ENCODE peak calls at places on chromosome 20, in eight cellular contexts. One of them, this sample, is unnamed.

GRCh38 chr20:642398-643174 is 10.4 kb downstream of the SRXN1 start:
- DNase-seq in HepG2: peak; percentile 69
- DNase-seq in tibial nerve: no peak
- DNase-seq in suprapubic skin: no peak
- DNase-seq in ovary: peak; percentile 46
- DNase-seq in stomach: no peak
- DNase-seq in sigmoid colon: no peak
- DNase-seq in A549: no peak
- DNase-seq in this sample: no peak

GRCh38 chr20:6140947-6141346 is 18.1 kb upstream of the FERMT1 start:
- DNase-seq in HepG2: peak; percentile 28
- DNase-seq in tibial nerve: no peak
- DNase-seq in suprapubic skin: no peak
- DNase-seq in ovary: no peak
- DNase-seq in stomach: no peak
- DNase-seq in sigmoid colon: no peak
- DNase-seq in A549: no peak
- DNase-seq in this sample: no peak

GRCh38 chr20:58293453-58293852 is 16.1 kb upstream of the RAB22A start:
- DNase-seq in HepG2: peak; percentile 28
- DNase-seq in tibial nerve: no peak
- DNase-seq in suprapubic skin: no peak
- DNase-seq in ovary: no peak
- DNase-seq in stomach: no peak
- DNase-seq in sigmoid colon: no peak
- DNase-seq in A549: no peak
- DNase-seq in this sample: no peak

GRCh38 chr20:10919549-10920140 is 245.8 kb upstream of the JAG1 start:
- DNase-seq in HepG2: no peak
- DNase-seq in tibial nerve: no peak
- DNase-seq in suprapubic skin: no peak
- DNase-seq in ovary: peak; percentile 33
- DNase-seq in stomach: no peak
- DNase-seq in sigmoid colon: peak; percentile 64
- DNase-seq in A549: no peak
- DNase-seq in this sample: no peak

GRCh38 chr20:44938637-44939036 is 21.6 kb downstream of the TOMM34 start:
- DNase-seq in HepG2: no peak
- DNase-seq in tibial nerve: no peak
- DNase-seq in suprapubic skin: no peak
- DNase-seq in ovary: no peak
- DNase-seq in stomach: no peak
- DNase-seq in sigmoid colon: no peak
- DNase-seq in A549: no peak
- DNase-seq in this sample: no peak

GRCh38 chr20:19211661-19212523 is 550 bp upstream of the SLC24A3 start:
- DNase-seq in HepG2: no peak
- DNase-seq in tibial nerve: no peak
- DNase-seq in suprapubic skin: no peak
- DNase-seq in ovary: peak; percentile 75
- DNase-seq in stomach: peak; percentile 39
- DNase-seq in sigmoid colon: peak; percentile 78
- DNase-seq in A549: no peak
- DNase-seq in this sample: peak; percentile 19

GRCh38 chr20:6630494-6630893 is 137.0 kb upstream of the BMP2 start:
- DNase-seq in HepG2: no peak
- DNase-seq in tibial nerve: no peak
- DNase-seq in suprapubic skin: no peak
- DNase-seq in ovary: no peak
- DNase-seq in stomach: no peak
- DNase-seq in sigmoid colon: no peak
- DNase-seq in A549: no peak
- DNase-seq in this sample: no peak

GRCh38 chr20:8933391-8933807 is 135.5 kb upstream of the PLCB4 start:
- DNase-seq in HepG2: no peak
- DNase-seq in tibial nerve: no peak
- DNase-seq in suprapubic skin: peak; percentile 67
- DNase-seq in ovary: no peak
- DNase-seq in stomach: no peak
- DNase-seq in sigmoid colon: peak; percentile 76
- DNase-seq in A549: no peak
- DNase-seq in this sample: no peak

GRCh38 chr20:18496042-18496441 is 983 bp downstream of the RBBP9 start:
- DNase-seq in HepG2: no peak
- DNase-seq in tibial nerve: no peak
- DNase-seq in suprapubic skin: no peak
- DNase-seq in ovary: no peak
- DNase-seq in stomach: no peak
- DNase-seq in sigmoid colon: no peak
- DNase-seq in A549: no peak
- DNase-seq in this sample: no peak

GRCh38 chr20:45323731-45324130 is 15.6 kb upstream of the MATN4 start:
- DNase-seq in HepG2: no peak
- DNase-seq in tibial nerve: no peak
- DNase-seq in suprapubic skin: no peak
- DNase-seq in ovary: no peak
- DNase-seq in stomach: no peak
- DNase-seq in sigmoid colon: no peak
- DNase-seq in A549: no peak
- DNase-seq in this sample: no peak

GRCh38 chr20:4721719-4722118 is at the start of gene PRND:
- DNase-seq in HepG2: no peak
- DNase-seq in tibial nerve: no peak
- DNase-seq in suprapubic skin: no peak
- DNase-seq in ovary: no peak
- DNase-seq in stomach: no peak
- DNase-seq in sigmoid colon: no peak
- DNase-seq in A549: no peak
- DNase-seq in this sample: no peak

GRCh38 chr20:59781236-59781635 is 152.2 kb downstream of the SYCP2 start:
- DNase-seq in HepG2: no peak
- DNase-seq in tibial nerve: no peak
- DNase-seq in suprapubic skin: peak; percentile 43
- DNase-seq in ovary: no peak
- DNase-seq in stomach: no peak
- DNase-seq in sigmoid colon: peak; percentile 60
- DNase-seq in A549: no peak
- DNase-seq in this sample: no peak

GRCh38 chr20:35561268-35561667 is 19.4 kb downstream of the ERGIC3 start:
- DNase-seq in HepG2: peak; percentile 50
- DNase-seq in tibial nerve: no peak
- DNase-seq in suprapubic skin: no peak
- DNase-seq in ovary: no peak
- DNase-seq in stomach: no peak
- DNase-seq in sigmoid colon: no peak
- DNase-seq in A549: peak; percentile 27
- DNase-seq in this sample: peak; percentile 39

GRCh38 chr20:58718121-58718563 is 25.5 kb downstream of the NPEPL1 start:
- DNase-seq in HepG2: no peak
- DNase-seq in tibial nerve: no peak
- DNase-seq in suprapubic skin: peak; percentile 50
- DNase-seq in ovary: no peak
- DNase-seq in stomach: no peak
- DNase-seq in sigmoid colon: peak; percentile 27
- DNase-seq in A549: no peak
- DNase-seq in this sample: peak; percentile 4

GRCh38 chr20:49697071-49697470 is 16.6 kb downstream of the B4GALT5 start:
- DNase-seq in HepG2: no peak
- DNase-seq in tibial nerve: no peak
- DNase-seq in suprapubic skin: no peak
- DNase-seq in ovary: no peak
- DNase-seq in stomach: peak; percentile 72
- DNase-seq in sigmoid colon: no peak
- DNase-seq in A549: no peak
- DNase-seq in this sample: peak; percentile 70

GRCh38 chr20:16459019-16459700 is 114.1 kb downstream of the KIF16B start:
- DNase-seq in HepG2: no peak
- DNase-seq in tibial nerve: no peak
- DNase-seq in suprapubic skin: no peak
- DNase-seq in ovary: peak; percentile 45
- DNase-seq in stomach: no peak
- DNase-seq in sigmoid colon: peak; percentile 66
- DNase-seq in A549: peak; percentile 10
- DNase-seq in this sample: no peak

DNA sequence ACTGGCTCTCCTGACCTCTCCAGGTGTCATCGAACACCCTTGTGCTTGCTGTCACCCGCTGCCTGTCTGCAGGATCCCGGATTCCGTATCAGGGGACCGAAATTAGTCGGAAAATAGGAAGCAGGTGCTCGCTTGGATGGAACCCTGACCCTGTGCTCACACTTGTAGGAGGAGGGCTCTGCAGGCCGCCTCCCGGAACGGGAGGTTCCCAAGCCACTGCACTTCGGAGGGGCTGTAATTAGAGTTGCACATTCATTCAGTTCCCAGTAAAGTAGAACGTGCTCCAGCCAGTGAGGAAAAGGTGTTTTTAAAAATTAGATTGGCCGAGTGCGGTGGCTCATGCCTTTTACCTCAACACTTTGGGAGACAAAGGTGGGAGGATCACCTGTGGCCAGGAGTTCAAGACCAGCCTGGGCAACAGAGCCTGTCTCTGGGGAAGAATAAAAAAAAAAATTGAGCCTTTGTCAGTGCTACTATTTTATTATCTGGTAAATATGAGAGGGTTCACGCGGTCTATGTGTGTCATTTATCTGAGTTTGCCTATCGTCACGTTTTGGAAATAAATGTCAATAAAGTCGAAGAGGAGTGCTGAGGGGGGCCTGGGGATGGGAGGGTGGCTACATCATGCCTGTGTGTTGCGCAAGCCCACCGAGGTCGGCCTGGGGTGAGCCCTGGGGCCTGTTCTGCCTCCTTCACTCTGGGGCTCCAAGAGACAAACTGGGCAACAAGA is 1.5 kb upstream of the GMEB2 start:
- DNase-seq in HepG2: peak; percentile 88
- DNase-seq in tibial nerve: no peak
- DNase-seq in suprapubic skin: no peak
- DNase-seq in ovary: peak; percentile 66
- DNase-seq in stomach: peak; percentile 64
- DNase-seq in sigmoid colon: peak; percentile 74
- DNase-seq in A549: peak; percentile 89
- DNase-seq in this sample: peak; percentile 76
- H3K4me3 ChIP-seq in HepG2: peak overlapping the region; percentile 100
- H3K4me3 ChIP-seq in tibial nerve: peak overlapping the region; percentile 77
- H3K4me3 ChIP-seq in suprapubic skin: peak overlapping the region; percentile 98
- H3K4me3 ChIP-seq in ovary: peak overlapping the region; percentile 82
- H3K4me3 ChIP-seq in stomach: peak overlapping the region; percentile 67
- H3K4me3 ChIP-seq in sigmoid colon: peak overlapping the region; percentile 79
- H3K4me3 ChIP-seq in A549: peak overlapping the region; percentile 97
- H3K4me3 ChIP-seq in this sample: peak overlapping the region; percentile 100

GRCh38 chr20:41387433-41387832 is 20.8 kb upstream of the EMILIN3 start:
- DNase-seq in HepG2: peak; percentile 31
- DNase-seq in tibial nerve: no peak
- DNase-seq in suprapubic skin: peak; percentile 58
- DNase-seq in ovary: no peak
- DNase-seq in stomach: no peak
- DNase-seq in sigmoid colon: no peak
- DNase-seq in A549: no peak
- DNase-seq in this sample: no peak
- TF ChIP-seq EP300 in HepG2: no peak
- TF ChIP-seq EP300 in tibial nerve: no peak
- TF ChIP-seq EP300 in suprapubic skin: no peak
- TF ChIP-seq EP300 in ovary: no peak
- TF ChIP-seq EP300 in stomach: no peak
- TF ChIP-seq EP300 in sigmoid colon: no peak
- TF ChIP-seq EP300 in A549: no peak
- TF ChIP-seq EP300 in this sample: no peak

DNA sequence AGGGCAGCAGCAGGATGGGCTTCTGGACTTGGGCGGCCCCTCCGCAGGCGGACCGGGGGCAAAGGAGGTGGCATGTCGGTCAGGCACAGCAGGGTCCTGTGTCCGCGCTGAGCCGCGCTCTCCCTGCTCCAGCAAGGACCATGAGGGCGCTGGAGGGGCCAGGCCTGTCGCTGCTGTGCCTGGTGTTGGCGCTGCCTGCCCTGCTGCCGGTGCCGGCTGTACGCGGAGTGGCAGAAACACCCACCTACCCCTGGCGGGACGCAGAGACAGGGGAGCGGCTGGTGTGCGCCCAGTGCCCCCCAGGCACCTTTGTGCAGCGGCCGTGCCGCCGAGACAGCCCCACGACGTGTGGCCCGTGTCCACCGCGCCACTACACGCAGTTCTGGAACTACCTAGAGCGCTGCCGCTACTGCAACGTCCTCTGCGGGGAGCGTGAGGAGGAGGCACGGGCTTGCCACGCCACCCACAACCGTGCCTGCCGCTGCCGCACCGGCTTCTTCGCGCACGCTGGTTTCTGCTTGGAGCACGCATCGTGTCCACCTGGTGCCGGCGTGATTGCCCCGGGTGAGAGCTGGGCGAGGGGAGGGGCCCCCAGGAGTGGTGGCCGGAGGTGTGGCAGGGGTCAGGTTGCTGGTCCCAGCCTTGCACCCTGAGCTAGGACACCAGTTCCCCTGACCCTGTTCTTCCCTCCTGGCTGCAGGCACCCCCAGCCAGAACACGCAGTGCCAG is at the start of gene TNFRSF6B:
- DNase-seq in HepG2: no peak
- DNase-seq in tibial nerve: no peak
- DNase-seq in suprapubic skin: peak; percentile 64
- DNase-seq in ovary: peak; percentile 29
- DNase-seq in stomach: no peak
- DNase-seq in sigmoid colon: peak; percentile 62
- DNase-seq in A549: no peak
- DNase-seq in this sample: peak; percentile 11
- H3K4me3 ChIP-seq in HepG2: peak within 1 kb of the TSS; percentile 43
- H3K4me3 ChIP-seq in tibial nerve: peak within 1 kb of the TSS; percentile 7
- H3K4me3 ChIP-seq in suprapubic skin: peak within 1 kb of the TSS; percentile 47
- H3K4me3 ChIP-seq in ovary: no peak within 1 kb of the TSS
- H3K4me3 ChIP-seq in stomach: peak within 1 kb of the TSS; percentile 31
- H3K4me3 ChIP-seq in sigmoid colon: no peak within 1 kb of the TSS
- H3K4me3 ChIP-seq in A549: no peak within 1 kb of the TSS
- H3K4me3 ChIP-seq in this sample: no peak within 1 kb of the TSS

DNA sequence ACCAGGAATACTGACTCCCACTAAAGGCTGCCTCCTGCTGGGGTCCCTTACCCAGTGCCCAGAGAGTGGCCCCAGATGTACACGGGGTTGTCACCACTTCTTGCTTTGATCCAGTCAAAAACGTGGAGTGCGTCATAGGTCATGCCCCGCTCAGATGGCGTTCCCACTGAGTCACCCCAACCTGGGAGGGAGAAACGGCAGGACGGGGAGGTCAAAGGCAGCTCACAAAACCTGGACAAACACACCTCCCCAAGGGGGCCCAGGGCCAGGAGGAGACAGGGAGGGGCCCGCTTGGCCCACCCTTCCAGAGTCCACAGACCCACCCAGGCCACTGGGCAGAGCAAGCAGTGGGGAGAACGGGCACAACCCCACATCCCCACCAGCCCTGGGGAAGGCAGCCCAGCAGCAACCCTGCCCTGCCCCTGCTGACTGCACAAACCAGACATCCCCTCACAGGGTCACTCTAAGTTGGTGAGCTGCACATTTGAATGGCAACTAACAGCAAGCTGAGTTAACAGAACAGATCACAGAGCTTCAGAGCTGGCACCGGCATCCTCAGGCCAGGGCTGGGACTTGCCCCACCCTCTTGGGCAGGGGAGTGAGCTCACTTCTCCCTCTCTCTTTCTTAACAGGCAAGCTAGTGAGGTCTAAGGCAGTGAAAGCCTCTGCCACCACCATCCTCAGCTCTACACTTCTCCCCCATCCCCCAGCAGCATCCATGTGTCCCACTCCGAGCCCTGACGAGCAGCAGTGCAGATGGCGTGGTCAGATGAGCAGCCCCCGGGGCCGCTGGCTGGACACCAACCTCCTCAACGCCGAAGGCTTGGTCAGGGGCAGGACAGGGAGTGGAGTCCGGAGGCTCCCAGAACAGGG is 61.7 kb downstream of the PYGB start:
- DNase-seq in HepG2: peak; percentile 82
- DNase-seq in tibial nerve: peak; percentile 46
- DNase-seq in suprapubic skin: peak; percentile 80
- DNase-seq in ovary: peak; percentile 35
- DNase-seq in stomach: peak; percentile 53
- DNase-seq in sigmoid colon: peak; percentile 84
- DNase-seq in A549: peak; percentile 87
- DNase-seq in this sample: peak; percentile 77
- TF ChIP-seq EP300 in HepG2: peak; percentile 20
- TF ChIP-seq EP300 in tibial nerve: no peak
- TF ChIP-seq EP300 in suprapubic skin: no peak
- TF ChIP-seq EP300 in ovary: no peak
- TF ChIP-seq EP300 in stomach: no peak
- TF ChIP-seq EP300 in sigmoid colon: no peak
- TF ChIP-seq EP300 in A549: peak; percentile 86
- TF ChIP-seq EP300 in this sample: no peak

This sample was measured in transverse colon.